ENCODE peak calls at places on chromosomes 6 and 20, in five cellular contexts. S, W, C, V and D are unnamed samples.
A peak's percentile ranks its signal among the peaks of the same experiment; 100 is the strongest.

GRCh38 chr20:15289337-15289736 is 951.9 kb upstream of the FLRT3 start:
- DNase-seq in W (no peak), S (no peak), V (no peak), C (no peak), D (no peak)

GRCh38 chr20:8627386-8628030 is 441.4 kb upstream of the PLCB4 start:
- DNase-seq in W (no peak), V (no peak), C (no peak), S (no peak), D (no peak)

GRCh38 chr6:129502261-129502660 is 207.7 kb downstream of the ARHGAP18 start:
- DNase-seq in C (no peak), V (no peak), S (no peak), W (no peak), D (no peak)

GRCh38 chr6:72522735-72523141 is 99.1 kb upstream of the KCNQ5 start:
- DNase-seq in V (no peak), C (no peak), W (no peak), S (peak; percentile 8), D (no peak)

GRCh38 chr6:137028912-137029311 is 15.9 kb downstream of the IL20RA start:
- DNase-seq in S (no peak), W (no peak), C (no peak), V (no peak), D (no peak)

GRCh38 chr6:18598865-18599264 is 211.7 kb downstream of the RNF144B start:
- DNase-seq in C (no peak), V (no peak), W (no peak), S (no peak), D (no peak)

GRCh38 chr20:57588596-57588995 is 27.7 kb downstream of the PCK1 start:
- DNase-seq in V (no peak), W (no peak), C (no peak), S (no peak), D (no peak)

GRCh38 chr6:44658571-44658970 is 271.1 kb downstream of the CDC5L start:
- DNase-seq in S (no peak), C (no peak), W (no peak), V (no peak), D (no peak)

GRCh38 chr6:144033816-144034540 is 25.9 kb upstream of the PLAGL1 start:
- DNase-seq in V (no peak), S (peak; percentile 12), W (no peak), C (no peak), D (no peak)

GRCh38 chr20:2657674-2658073 is 5.2 kb downstream of the NOP56 start:
- DNase-seq in C (no peak), S (no peak), V (no peak), W (no peak), D (no peak)

GRCh38 chr6:3804981-3805380 is 44.2 kb upstream of the FAM50B start:
- DNase-seq in S (no peak), W (no peak), V (no peak), C (no peak), D (no peak)

GRCh38 chr6:71621918-71622519 is 264.3 kb upstream of the RIMS1 start:
- DNase-seq in S (peak; percentile 30), W (peak; percentile 2), V (no peak), C (no peak), D (no peak)

GRCh38 chr20:10040070-10040970 is 5.5 kb downstream of the ANKEF1 start:
- DNase-seq in S (no peak), C (no peak), V (no peak), W (peak; percentile 50), D (no peak)

GRCh38 chr20:56922497-56922896 is 293.4 kb downstream of the TFAP2C start:
- DNase-seq in W (no peak), S (no peak), V (no peak), C (no peak), D (no peak)

GRCh38 chr6:165229216-165229615 is 80.2 kb downstream of the C6orf118 start:
- DNase-seq in V (no peak), W (no peak), C (no peak), S (no peak), D (no peak)

GRCh38 chr20:45611054-45611453 is 18.5 kb upstream of the WFDC10A start:
- DNase-seq in W (peak; percentile 39), V (no peak), C (no peak), S (no peak), D (no peak)

GRCh38 chr20:51379601-51380341 is 162.7 kb downstream of the NFATC2 start:
- DNase-seq in C (no peak), S (no peak), V (no peak), W (no peak), D (no peak)

GRCh38 chr6:83927470-83927869 is 68.0 kb downstream of the CYB5R4 start:
- DNase-seq in W (no peak), V (no peak), S (no peak), C (no peak), D (no peak)

GRCh38 chr20:61964675-61965605 is 100.7 kb downstream of the TAF4 start:
- DNase-seq in V (no peak), S (no peak), W (no peak), C (no peak), D (no peak)

GRCh38 chr20:50330504-50331313 is 140.1 kb downstream of the CEBPB start:
- DNase-seq in V (no peak), C (no peak), W (no peak), S (no peak), D (no peak)

GRCh38 chr6:38141716-38142115 is 322.2 kb downstream of the ZFAND3 start:
- DNase-seq in C (no peak), S (no peak), W (no peak), V (no peak), D (no peak)

GRCh38 chr6:119566546-119567263 is 217.1 kb upstream of the MAN1A1 start:
- DNase-seq in C (no peak), S (no peak), W (no peak), V (no peak), D (no peak)

GRCh38 chr6:4880373-4880762 is 104.2 kb downstream of the CDYL start:
- DNase-seq in C (no peak), V (no peak), W (no peak), S (no peak), D (no peak)
- H3K9me3 ChIP-seq in C (peaks cover 4% of the 10 kb centered on the region), V (no peaks in the 10 kb centered on the region), W (no peaks in the 10 kb centered on the region), S (no peaks in the 10 kb centered on the region), D (no peaks in the 10 kb centered on the region)

GRCh38 chr20:52676282-52676995 is 295.7 kb upstream of the TSHZ2 start:
- DNase-seq in W (no peak), C (no peak), V (no peak), S (no peak), D (no peak)
- H3K4me1 ChIP-seq in W (no peaks in the 10 kb centered on the region), C (peaks cover 7% of the 10 kb centered on the region), V (no peaks in the 10 kb centered on the region), S (no peaks in the 10 kb centered on the region), D (no peaks in the 10 kb centered on the region)

GRCh38 chr20:63277466-63278272 is 5.1 kb downstream of the ARFGAP1 start:
- DNase-seq in V (no peak), C (no peak), S (no peak), W (no peak), D (no peak)
- H3K36me3 ChIP-seq in V (peaks cover 3% of the 10 kb centered on the region), C (peaks cover 71% of the 10 kb centered on the region), S (no peaks in the 10 kb centered on the region), W (peaks cover 30% of the 10 kb centered on the region), D (peaks cover 66% of the 10 kb centered on the region)

GRCh38 chr6:9851006-9851405 is 563.9 kb downstream of the TFAP2A start:
- DNase-seq in S (no peak), V (no peak), C (no peak), W (no peak), D (no peak)
- H3K9me3 ChIP-seq in S (peaks cover 12% of the 10 kb centered on the region), V (peaks cover 54% of the 10 kb centered on the region), C (peaks cover 2% of the 10 kb centered on the region), W (peaks cover 7% of the 10 kb centered on the region), D (peaks cover 13% of the 10 kb centered on the region)

GRCh38 chr6:98452721-98453120 is 381.7 kb upstream of the POU3F2 start:
- DNase-seq in C (no peak), S (no peak), W (no peak), V (no peak), D (no peak)
- H3K4me1 ChIP-seq in C (peaks cover 4% of the 10 kb centered on the region), S (no peaks in the 10 kb centered on the region), W (no peaks in the 10 kb centered on the region), V (no peaks in the 10 kb centered on the region), D (no peaks in the 10 kb centered on the region)

DNA sequence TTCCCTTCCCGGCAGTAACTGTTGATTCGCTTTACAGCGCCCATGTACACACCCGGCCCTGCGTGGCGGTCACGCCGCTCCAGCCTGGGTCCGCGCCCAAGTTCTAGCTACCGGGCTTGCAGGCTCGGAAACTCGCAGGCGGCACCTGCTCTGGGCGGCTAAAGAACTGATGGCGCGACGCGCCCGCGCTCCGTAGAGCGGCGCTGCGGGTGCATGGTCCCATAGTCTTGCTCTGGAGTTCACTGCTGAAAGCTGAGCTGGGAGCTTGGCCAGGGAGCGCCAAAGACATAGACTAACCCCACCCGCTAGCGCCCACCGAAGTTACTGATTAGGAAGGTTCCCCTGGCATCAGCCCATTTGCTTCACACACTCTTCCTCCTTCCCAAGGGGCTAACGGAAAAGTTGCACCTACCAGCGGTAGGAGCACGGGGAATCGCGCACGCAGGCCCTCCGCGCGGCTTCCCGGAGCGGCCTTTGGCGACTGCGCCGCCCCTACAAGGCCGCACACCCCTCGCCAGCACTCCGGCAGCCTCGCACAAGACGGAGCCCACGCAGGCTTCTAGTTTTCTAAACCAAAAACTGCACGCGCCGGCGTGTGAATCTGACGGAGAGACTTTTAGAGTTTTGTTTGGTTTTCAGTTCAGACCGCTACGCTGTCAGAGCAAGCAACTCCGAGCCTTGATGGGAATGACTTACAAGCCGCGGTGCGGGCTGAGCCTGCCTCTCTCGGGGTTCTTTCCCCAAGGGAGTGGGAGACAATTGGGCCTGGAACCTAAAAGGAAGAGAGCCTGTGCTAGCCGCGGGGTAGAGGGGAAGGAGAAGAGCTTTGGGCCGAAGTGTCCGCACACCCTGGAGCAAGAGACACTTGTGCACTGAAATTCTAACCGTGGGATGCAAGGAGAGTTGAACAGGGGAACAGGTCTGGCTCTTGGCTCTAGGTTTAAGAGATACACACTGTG is 994 bp upstream of the POU3F2 start:
- DNase-seq in S (peak; percentile 57), C (peak; percentile 61), W (no peak), V (no peak), D (no peak)
- H3K36me3 ChIP-seq in S (no peaks in the 10 kb centered on the region), C (peaks cover 32% of the 10 kb centered on the region), W (no peaks in the 10 kb centered on the region), V (no peaks in the 10 kb centered on the region), D (no peaks in the 10 kb centered on the region)

GRCh38 chr6:169416249-169416648 is 162.6 kb upstream of the THBS2 start:
- DNase-seq in W (no peak), V (no peak), C (no peak), S (no peak), D (no peak)

GRCh38 chr6:169411722-169412121 is 158.1 kb upstream of the THBS2 start:
- DNase-seq in V (no peak), W (no peak), C (no peak), S (no peak), D (no peak)

GRCh38 chr6:169411296-169411695 is 157.7 kb upstream of the THBS2 start:
- DNase-seq in C (no peak), W (no peak), S (no peak), V (no peak), D (no peak)

GRCh38 chr6:169417101-169417500 is 163.5 kb upstream of the THBS2 start:
- DNase-seq in V (no peak), C (no peak), S (no peak), W (no peak), D (no peak)

GRCh38 chr6:169415179-169415578 is 161.5 kb upstream of the THBS2 start:
- DNase-seq in S (no peak), W (no peak), V (no peak), C (no peak), D (no peak)
- H3K9me3 ChIP-seq in S (no peaks in the 10 kb centered on the region), W (peaks cover 7% of the 10 kb centered on the region), V (peaks cover 27% of the 10 kb centered on the region), C (peaks cover 20% of the 10 kb centered on the region), D (peaks cover 13% of the 10 kb centered on the region)